ENCODE peak calls at places on chromosome 18, in seven cellular contexts. One of them, this sample, is unnamed.

GRCh38 chr18:54815086-54815485 is 13.2 kb upstream of the RAB27B start:
- DNase-seq in NAMALWA: no peak
- DNase-seq in H4: no peak
- DNase-seq in GM03348: no peak
- DNase-seq in A549: no peak
- DNase-seq in T47D: no peak
- DNase-seq in pons: no peak
- DNase-seq in this sample: no peak

GRCh38 chr18:21740474-21740723 is 193 bp upstream of the MIB1 start:
- DNase-seq in NAMALWA: peak
- DNase-seq in H4: peak
- DNase-seq in GM03348: peak
- DNase-seq in A549: peak
- DNase-seq in T47D: no peak
- DNase-seq in pons: peak
- DNase-seq in this sample: peak

GRCh38 chr18:8724452-8724851 is 19.1 kb downstream of the MTCL1 start:
- DNase-seq in NAMALWA: no peak
- DNase-seq in H4: no peak
- DNase-seq in GM03348: no peak
- DNase-seq in A549: no peak
- DNase-seq in T47D: no peak
- DNase-seq in pons: no peak
- DNase-seq in this sample: no peak

GRCh38 chr18:29979884-29980283 is 1062.7 kb downstream of the DSC3 start:
- DNase-seq in NAMALWA: no peak
- DNase-seq in H4: no peak
- DNase-seq in GM03348: peak
- DNase-seq in A549: no peak
- DNase-seq in T47D: no peak
- DNase-seq in pons: no peak
- DNase-seq in this sample: no peak

GRCh38 chr18:34880882-34881852 is 160.0 kb upstream of the MAPRE2 start:
- DNase-seq in NAMALWA: no peak
- DNase-seq in H4: peak
- DNase-seq in GM03348: no peak
- DNase-seq in A549: no peak
- DNase-seq in T47D: no peak
- DNase-seq in pons: peak
- DNase-seq in this sample: peak

GRCh38 chr18:1585881-1586488 is 681.3 kb downstream of the ADCYAP1 start:
- DNase-seq in NAMALWA: peak
- DNase-seq in H4: peak
- DNase-seq in GM03348: peak
- DNase-seq in A549: peak
- DNase-seq in T47D: peak
- DNase-seq in pons: peak
- DNase-seq in this sample: no peak

GRCh38 chr18:76450912-76451421 is 44.1 kb downstream of the ZNF516 start:
- DNase-seq in NAMALWA: peak
- DNase-seq in H4: peak
- DNase-seq in GM03348: peak
- DNase-seq in A549: no peak
- DNase-seq in T47D: no peak
- DNase-seq in pons: peak
- DNase-seq in this sample: no peak

GRCh38 chr18:45255142-45255890 is 360.0 kb upstream of the SLC14A2 start:
- DNase-seq in NAMALWA: no peak
- DNase-seq in H4: peak
- DNase-seq in GM03348: peak
- DNase-seq in A549: no peak
- DNase-seq in T47D: no peak
- DNase-seq in pons: no peak
- DNase-seq in this sample: no peak

GRCh38 chr18:12308386-12309100 is 502 bp downstream of the TUBB6 start:
- DNase-seq in NAMALWA: no peak
- DNase-seq in H4: peak
- DNase-seq in GM03348: peak
- DNase-seq in A549: peak
- DNase-seq in T47D: peak
- DNase-seq in pons: no peak
- DNase-seq in this sample: peak

GRCh38 chr18:75317723-75318122 is 107.1 kb downstream of the TSHZ1 start:
- DNase-seq in NAMALWA: no peak
- DNase-seq in H4: no peak
- DNase-seq in GM03348: no peak
- DNase-seq in A549: no peak
- DNase-seq in T47D: no peak
- DNase-seq in pons: no peak
- DNase-seq in this sample: no peak

GRCh38 chr18:59837586-59837985 is 62.2 kb upstream of the PMAIP1 start:
- DNase-seq in NAMALWA: peak
- DNase-seq in H4: peak
- DNase-seq in GM03348: peak
- DNase-seq in A549: peak
- DNase-seq in T47D: peak
- DNase-seq in pons: peak
- DNase-seq in this sample: no peak

GRCh38 chr18:67265464-67266245 is 250.9 kb downstream of the DSEL start:
- DNase-seq in NAMALWA: no peak
- DNase-seq in H4: peak
- DNase-seq in GM03348: peak
- DNase-seq in A549: no peak
- DNase-seq in T47D: no peak
- DNase-seq in pons: no peak
- DNase-seq in this sample: no peak

This sample was measured in ascending aorta.